ENCODE peak calls at places on chromosomes 7 and 10, in seven cellular contexts. One of them, this sample, is unnamed.

GRCh38 chr10:68403701-68404100 is 3.4 kb downstream of the RUFY2 start:
- DNase-seq in fibroblast of the aortic adventitia: no peak
- DNase-seq in AG10803: no peak
- DNase-seq in SK-N-SH: no peak
- DNase-seq in IMR-90: no peak
- DNase-seq in dorsolateral prefrontal cortex: no peak
- DNase-seq in ovary: no peak
- DNase-seq in this sample: no peak

GRCh38 chr10:75243426-75243825 is 7.7 kb upstream of the COMTD1 start:
- DNase-seq in fibroblast of the aortic adventitia: no peak
- DNase-seq in AG10803: no peak
- DNase-seq in SK-N-SH: no peak
- DNase-seq in IMR-90: no peak
- DNase-seq in dorsolateral prefrontal cortex: no peak
- DNase-seq in ovary: no peak
- DNase-seq in this sample: no peak

GRCh38 chr7:37438879-37439278 is 9.8 kb downstream of the ELMO1 start:
- DNase-seq in fibroblast of the aortic adventitia: no peak
- DNase-seq in AG10803: no peak
- DNase-seq in SK-N-SH: no peak
- DNase-seq in IMR-90: no peak
- DNase-seq in dorsolateral prefrontal cortex: no peak
- DNase-seq in ovary: no peak
- DNase-seq in this sample: no peak

GRCh38 chr7:152907042-152907761 is 147.7 kb downstream of the ACTR3B start:
- DNase-seq in fibroblast of the aortic adventitia: no peak
- DNase-seq in AG10803: no peak
- DNase-seq in SK-N-SH: no peak
- DNase-seq in IMR-90: no peak
- DNase-seq in dorsolateral prefrontal cortex: no peak
- DNase-seq in ovary: no peak
- DNase-seq in this sample: no peak

GRCh38 chr7:150357277-150357676 is 11.3 kb upstream of the REPIN1 start:
- DNase-seq in fibroblast of the aortic adventitia: no peak
- DNase-seq in AG10803: no peak
- DNase-seq in SK-N-SH: no peak
- DNase-seq in IMR-90: no peak
- DNase-seq in dorsolateral prefrontal cortex: no peak
- DNase-seq in ovary: no peak
- DNase-seq in this sample: no peak

GRCh38 chr10:133326745-133327650 is 9.7 kb downstream of the CALY start:
- DNase-seq in fibroblast of the aortic adventitia: peak
- DNase-seq in AG10803: peak
- DNase-seq in SK-N-SH: no peak
- DNase-seq in IMR-90: peak
- DNase-seq in dorsolateral prefrontal cortex: no peak
- DNase-seq in ovary: no peak
- DNase-seq in this sample: no peak

GRCh38 chr10:1141261-1141660 is 85.1 kb downstream of the WDR37 start:
- DNase-seq in fibroblast of the aortic adventitia: no peak
- DNase-seq in AG10803: no peak
- DNase-seq in SK-N-SH: no peak
- DNase-seq in IMR-90: no peak
- DNase-seq in dorsolateral prefrontal cortex: no peak
- DNase-seq in ovary: no peak
- DNase-seq in this sample: no peak

GRCh38 chr7:20299647-20300312 is 30.9 kb upstream of the ITGB8 start:
- DNase-seq in fibroblast of the aortic adventitia: peak
- DNase-seq in AG10803: peak
- DNase-seq in SK-N-SH: no peak
- DNase-seq in IMR-90: peak
- DNase-seq in dorsolateral prefrontal cortex: no peak
- DNase-seq in ovary: no peak
- DNase-seq in this sample: no peak

GRCh38 chr10:114266521-114266920 is 27.5 kb downstream of the VWA2 start:
- DNase-seq in fibroblast of the aortic adventitia: peak
- DNase-seq in AG10803: no peak
- DNase-seq in SK-N-SH: peak
- DNase-seq in IMR-90: peak
- DNase-seq in dorsolateral prefrontal cortex: no peak
- DNase-seq in ovary: no peak
- DNase-seq in this sample: no peak

GRCh38 chr10:129758591-129759021 is 205.5 kb downstream of the EBF3 start:
- DNase-seq in fibroblast of the aortic adventitia: no peak
- DNase-seq in AG10803: no peak
- DNase-seq in SK-N-SH: no peak
- DNase-seq in IMR-90: no peak
- DNase-seq in dorsolateral prefrontal cortex: peak
- DNase-seq in ovary: no peak
- DNase-seq in this sample: no peak

GRCh38 chr7:128703605-128704004 is 31.5 kb downstream of the GARIN1A start:
- DNase-seq in fibroblast of the aortic adventitia: no peak
- DNase-seq in AG10803: peak
- DNase-seq in SK-N-SH: no peak
- DNase-seq in IMR-90: peak
- DNase-seq in dorsolateral prefrontal cortex: no peak
- DNase-seq in ovary: no peak
- DNase-seq in this sample: no peak

GRCh38 chr10:983951-984705 is 4.1 kb upstream of the GTPBP4 start:
- DNase-seq in fibroblast of the aortic adventitia: peak
- DNase-seq in AG10803: no peak
- DNase-seq in SK-N-SH: no peak
- DNase-seq in IMR-90: peak
- DNase-seq in dorsolateral prefrontal cortex: no peak
- DNase-seq in ovary: no peak
- DNase-seq in this sample: no peak

GRCh38 chr7:44674381-44674780 is 68.0 kb downstream of the OGDH start:
- DNase-seq in fibroblast of the aortic adventitia: no peak
- DNase-seq in AG10803: no peak
- DNase-seq in SK-N-SH: no peak
- DNase-seq in IMR-90: no peak
- DNase-seq in dorsolateral prefrontal cortex: no peak
- DNase-seq in ovary: no peak
- DNase-seq in this sample: no peak

GRCh38 chr7:64807731-64808365 is 13.6 kb downstream of the ZNF138 start:
- DNase-seq in fibroblast of the aortic adventitia: no peak
- DNase-seq in AG10803: no peak
- DNase-seq in SK-N-SH: no peak
- DNase-seq in IMR-90: no peak
- DNase-seq in dorsolateral prefrontal cortex: no peak
- DNase-seq in ovary: no peak
- DNase-seq in this sample: no peak

GRCh38 chr7:15558747-15559146 is 3.1 kb downstream of the AGMO start:
- DNase-seq in fibroblast of the aortic adventitia: peak
- DNase-seq in AG10803: peak
- DNase-seq in SK-N-SH: no peak
- DNase-seq in IMR-90: peak
- DNase-seq in dorsolateral prefrontal cortex: no peak
- DNase-seq in ovary: no peak
- DNase-seq in this sample: no peak

GRCh38 chr7:141072548-141073172 is 1.2 kb upstream of the TMEM178B start:
- DNase-seq in fibroblast of the aortic adventitia: peak
- DNase-seq in AG10803: peak
- DNase-seq in SK-N-SH: peak
- DNase-seq in IMR-90: peak
- DNase-seq in dorsolateral prefrontal cortex: peak
- DNase-seq in ovary: peak
- DNase-seq in this sample: no peak

GRCh38 chr7:141074162-141074989 is 512 bp downstream of the TMEM178B start:
- DNase-seq in fibroblast of the aortic adventitia: peak
- DNase-seq in AG10803: no peak
- DNase-seq in SK-N-SH: peak
- DNase-seq in IMR-90: no peak
- DNase-seq in dorsolateral prefrontal cortex: no peak
- DNase-seq in ovary: no peak
- DNase-seq in this sample: no peak

GRCh38 chr7:141073641-141074161 is at the start of gene TMEM178B:
- DNase-seq in fibroblast of the aortic adventitia: no peak
- DNase-seq in AG10803: no peak
- DNase-seq in SK-N-SH: peak
- DNase-seq in IMR-90: no peak
- DNase-seq in dorsolateral prefrontal cortex: no peak
- DNase-seq in ovary: no peak
- DNase-seq in this sample: no peak

GRCh38 chr7:141071855-141072547 is 1.9 kb upstream of the TMEM178B start:
- DNase-seq in fibroblast of the aortic adventitia: no peak
- DNase-seq in AG10803: no peak
- DNase-seq in SK-N-SH: peak
- DNase-seq in IMR-90: no peak
- DNase-seq in dorsolateral prefrontal cortex: no peak
- DNase-seq in ovary: no peak
- DNase-seq in this sample: no peak

DNA sequence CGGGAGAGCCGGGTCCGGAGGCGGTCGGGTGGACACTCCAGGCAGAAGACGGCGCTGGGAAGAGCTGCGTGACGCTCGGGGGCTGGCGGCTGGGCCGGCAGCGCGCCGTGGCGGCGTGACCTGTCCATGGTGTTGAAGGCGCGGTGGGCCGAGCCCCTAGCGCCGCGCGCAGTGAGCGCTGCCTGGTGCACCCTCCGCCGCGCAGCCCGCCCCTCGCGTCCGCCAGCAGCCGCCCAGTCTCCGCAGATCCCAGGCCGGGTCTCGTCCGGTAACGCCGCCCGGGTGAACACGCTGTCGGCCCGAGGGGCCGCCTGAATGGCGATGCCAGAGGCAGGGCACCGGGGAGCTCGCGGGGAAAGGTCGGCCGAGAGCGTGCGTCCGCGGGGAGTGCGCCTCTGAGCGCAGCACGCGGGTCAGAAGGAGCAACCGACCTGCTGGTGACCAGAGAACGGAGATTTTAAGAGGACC is 657 bp upstream of the TMEM178B start:
- DNase-seq in fibroblast of the aortic adventitia: peak
- DNase-seq in AG10803: peak
- DNase-seq in SK-N-SH: peak
- DNase-seq in IMR-90: peak
- DNase-seq in dorsolateral prefrontal cortex: no peak
- DNase-seq in ovary: peak
- DNase-seq in this sample: no peak
- H3K4me3 ChIP-seq in fibroblast of the aortic adventitia: peak
- H3K4me3 ChIP-seq in AG10803: peak
- H3K4me3 ChIP-seq in SK-N-SH: peak
- H3K4me3 ChIP-seq in IMR-90: peak
- H3K4me3 ChIP-seq in dorsolateral prefrontal cortex: peak
- H3K4me3 ChIP-seq in ovary: peak
- H3K4me3 ChIP-seq in this sample: peak

GRCh38 chr7:73433924-73434700 is 534 bp downstream of the FZD9 start:
- DNase-seq in fibroblast of the aortic adventitia: no peak
- DNase-seq in AG10803: no peak
- DNase-seq in SK-N-SH: no peak
- DNase-seq in IMR-90: no peak
- DNase-seq in dorsolateral prefrontal cortex: no peak
- DNase-seq in ovary: no peak
- DNase-seq in this sample: no peak
- TF ChIP-seq CTCF in fibroblast of the aortic adventitia: no peak
- TF ChIP-seq CTCF in AG10803: no peak
- TF ChIP-seq CTCF in SK-N-SH: no peak
- TF ChIP-seq CTCF in IMR-90: no peak
- TF ChIP-seq CTCF in dorsolateral prefrontal cortex: no peak
- TF ChIP-seq CTCF in ovary: no peak
- TF ChIP-seq CTCF in this sample: no peak

GRCh38 chr10:131149586-131149985 is 161.9 kb downstream of the TCERG1L start:
- DNase-seq in fibroblast of the aortic adventitia: no peak
- DNase-seq in AG10803: no peak
- DNase-seq in SK-N-SH: no peak
- DNase-seq in IMR-90: no peak
- DNase-seq in dorsolateral prefrontal cortex: peak
- DNase-seq in ovary: peak
- DNase-seq in this sample: no peak

GRCh38 chr10:131147301-131147975 is 164.1 kb downstream of the TCERG1L start:
- DNase-seq in fibroblast of the aortic adventitia: no peak
- DNase-seq in AG10803: no peak
- DNase-seq in SK-N-SH: no peak
- DNase-seq in IMR-90: no peak
- DNase-seq in dorsolateral prefrontal cortex: peak
- DNase-seq in ovary: peak
- DNase-seq in this sample: no peak

GRCh38 chr10:131149111-131149510 is 162.4 kb downstream of the TCERG1L start:
- DNase-seq in fibroblast of the aortic adventitia: no peak
- DNase-seq in AG10803: no peak
- DNase-seq in SK-N-SH: no peak
- DNase-seq in IMR-90: no peak
- DNase-seq in dorsolateral prefrontal cortex: peak
- DNase-seq in ovary: no peak
- DNase-seq in this sample: no peak

GRCh38 chr10:131148270-131148669 is 163.3 kb downstream of the TCERG1L start:
- DNase-seq in fibroblast of the aortic adventitia: no peak
- DNase-seq in AG10803: no peak
- DNase-seq in SK-N-SH: no peak
- DNase-seq in IMR-90: no peak
- DNase-seq in dorsolateral prefrontal cortex: no peak
- DNase-seq in ovary: no peak
- DNase-seq in this sample: no peak

GRCh38 chr10:131150126-131150525 is 161.4 kb downstream of the TCERG1L start:
- DNase-seq in fibroblast of the aortic adventitia: no peak
- DNase-seq in AG10803: no peak
- DNase-seq in SK-N-SH: no peak
- DNase-seq in IMR-90: no peak
- DNase-seq in dorsolateral prefrontal cortex: peak
- DNase-seq in ovary: no peak
- DNase-seq in this sample: no peak
- H3K4me3 ChIP-seq in fibroblast of the aortic adventitia: no peak
- H3K4me3 ChIP-seq in AG10803: no peak
- H3K4me3 ChIP-seq in SK-N-SH: no peak
- H3K4me3 ChIP-seq in IMR-90: no peak
- H3K4me3 ChIP-seq in dorsolateral prefrontal cortex: no peak
- H3K4me3 ChIP-seq in ovary: no peak
- H3K4me3 ChIP-seq in this sample: no peak

DNA sequence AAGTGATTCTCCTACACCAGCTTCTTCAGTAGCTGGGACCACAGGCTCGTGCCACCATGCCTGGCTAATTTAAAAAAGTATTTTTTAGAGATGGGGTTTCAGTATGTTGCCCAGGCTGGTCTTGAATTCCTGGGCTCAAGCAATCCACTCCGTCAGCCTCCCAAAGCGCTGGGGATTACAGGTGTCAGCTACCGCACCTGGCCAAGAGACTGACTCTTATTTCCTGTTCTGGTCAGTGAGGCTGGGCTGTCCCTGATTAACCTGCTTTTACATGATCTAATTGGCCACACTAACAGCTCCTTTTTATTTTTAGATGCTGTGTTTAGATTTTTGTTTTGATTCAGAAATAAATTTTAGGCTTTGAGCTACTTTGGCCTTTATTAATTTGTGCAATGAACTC is 203.9 kb downstream of the NXPH1 start:
- DNase-seq in fibroblast of the aortic adventitia: no peak
- DNase-seq in AG10803: no peak
- DNase-seq in SK-N-SH: no peak
- DNase-seq in IMR-90: no peak
- DNase-seq in dorsolateral prefrontal cortex: no peak
- DNase-seq in ovary: no peak
- DNase-seq in this sample: no peak
- TF ChIP-seq CTCF in fibroblast of the aortic adventitia: no peak
- TF ChIP-seq CTCF in AG10803: no peak
- TF ChIP-seq CTCF in SK-N-SH: no peak
- TF ChIP-seq CTCF in IMR-90: no peak
- TF ChIP-seq CTCF in dorsolateral prefrontal cortex: no peak
- TF ChIP-seq CTCF in ovary: no peak
- TF ChIP-seq CTCF in this sample: no peak